ENCODE peak calls at places on chromosomes 3 and 15, in five cellular contexts. H is SK-N-SH treated with all-trans-retinoic acid at 6 μM for 48 hours; B is natural killer cell; Z is CD4-positive, CD25-positive, alpha-beta regulatory T cell; N is activated naive CD8-positive, alpha-beta T cell treated with anti-CD3 and anti-CD28 coated beads, Interleukin-2, amount 10 ng/mL, durations not matched to agents 7 days and 5 days. M is an unnamed sample.

GRCh38 chr3:109346770-109347295 is 9.5 kb upstream of the DPPA4 start:
- ATAC-seq in H (no peak), B (no peak), Z (no peak), N (no peak), M (no peak)

GRCh38 chr3:174439621-174440349 is 419.3 kb upstream of the NAALADL2 start:
- ATAC-seq in H (peak; percentile 64), B (no peak), Z (no peak), N (no peak), M (no peak)

GRCh38 chr3:187906416-187906815 is 161.1 kb upstream of the BCL6 start:
- ATAC-seq in H (no peak), B (no peak), Z (no peak), N (no peak), M (no peak)

GRCh38 chr15:52255008-52255407 is 40.6 kb downstream of the MYO5C start:
- ATAC-seq in H (no peak), B (no peak), Z (no peak), N (no peak), M (peak; percentile 53)

GRCh38 chr3:128555098-128555825 is 62.3 kb upstream of the GATA2 start:
- ATAC-seq in H (no peak), B (peak; percentile 33), Z (no peak), N (peak; percentile 69), M (peak; percentile 17)

GRCh38 chr3:120436523-120437050 is 14.2 kb downstream of the FSTL1 start:
- ATAC-seq in H (no peak), B (no peak), Z (no peak), N (no peak), M (no peak)

GRCh38 chr15:62644216-62644873 is 398.2 kb upstream of the TPM1 start:
- ATAC-seq in H (no peak), B (no peak), Z (no peak), N (no peak), M (no peak)

GRCh38 chr3:54731697-54732445 is 196.0 kb downstream of the LRTM1 start:
- ATAC-seq in H (no peak), B (no peak), Z (no peak), N (no peak), M (no peak)

GRCh38 chr3:79515072-79515471 is 252.7 kb downstream of the ROBO1 start:
- ATAC-seq in H (peak; percentile 93), B (no peak), Z (no peak), N (no peak), M (no peak)

GRCh38 chr3:8618950-8619349 is 25.6 kb downstream of the SSUH2 start:
- ATAC-seq in H (no peak), B (no peak), Z (no peak), N (no peak), M (no peak)

GRCh38 chr3:46549408-46549904 is 16.6 kb downstream of the LRRC2 start:
- ATAC-seq in H (no peak), B (no peak), Z (no peak), N (no peak), M (no peak)

GRCh38 chr3:52218026-52218425 is 7.4 kb downstream of the TLR9 start:
- ATAC-seq in H (no peak), B (no peak), Z (no peak), N (no peak), M (no peak)

GRCh38 chr3:8607285-8608040 is 37.1 kb downstream of the SSUH2 start:
- ATAC-seq in H (peak; percentile 97), B (no peak), Z (no peak), N (no peak), M (no peak)

GRCh38 chr3:120536642-120537041 is 59.5 kb upstream of the NDUFB4 start:
- ATAC-seq in H (no peak), B (no peak), Z (no peak), N (no peak), M (no peak)

GRCh38 chr3:187567741-187568140 is 102.5 kb downstream of the SST start:
- ATAC-seq in H (peak; percentile 73), B (no peak), Z (no peak), N (no peak), M (no peak)

GRCh38 chr3:64798316-64798715 is 110.5 kb upstream of the ADAMTS9 start:
- ATAC-seq in H (no peak), B (no peak), Z (no peak), N (no peak), M (no peak)

GRCh38 chr3:87949879-87950208 is 109.0 kb downstream of the CGGBP1 start:
- ATAC-seq in H (no peak), B (no peak), Z (no peak), N (no peak), M (no peak)

GRCh38 chr3:156413293-156413912 is 141.5 kb downstream of the SSR3 start:
- ATAC-seq in H (peak; percentile 30), B (no peak), Z (no peak), N (no peak), M (no peak)

GRCh38 chr3:72816843-72817485 is 31.3 kb downstream of the SHQ1 start:
- ATAC-seq in H (no peak), B (no peak), Z (no peak), N (peak; percentile 47), M (peak; percentile 77)

GRCh38 chr15:70665599-70665998 is 97.8 kb downstream of the UACA start:
- ATAC-seq in H (no peak), B (no peak), Z (no peak), N (no peak), M (no peak)

GRCh38 chr3:100709840-100710235 is 544 bp downstream of the TFG start:
- ATAC-seq in H (peak; percentile 45), B (no peak), Z (peak; percentile 7), N (no peak), M (no peak)

GRCh38 chr3:129399145-129399894 is 29.1 kb downstream of the EFCAB12 start:
- ATAC-seq in H (peak; percentile 89), B (peak; percentile 89), Z (peak; percentile 85), N (peak; percentile 83), M (peak; percentile 92)

GRCh38 chr3:120440001-120440703 is 10.6 kb downstream of the FSTL1 start:
- ATAC-seq in H (no peak), B (no peak), Z (no peak), N (no peak), M (no peak)